ENCODE peak calls at places on chromosome 15, in six cellular contexts. One of them, this sample, is unnamed.

GRCh38 chr15:61138151-61138550 is 91.0 kb downstream of the RORA start:
- DNase-seq in IMR-90: peak; percentile 36
- DNase-seq in heart left ventricle: no peak
- DNase-seq in tibial nerve: no peak
- DNase-seq in ovary: no peak
- DNase-seq in A549: no peak
- DNase-seq in this sample: no peak

GRCh38 chr15:60390931-60391501 is 6.8 kb downstream of the ANXA2 start:
- DNase-seq in ovary: peak; percentile 38
- DNase-seq in tibial nerve: no peak
- DNase-seq in A549: no peak
- DNase-seq in heart left ventricle: peak; percentile 44
- DNase-seq in IMR-90: peak; percentile 83
- DNase-seq in this sample: no peak

GRCh38 chr15:75739791-75740190 is 27.1 kb upstream of the CSPG4 start:
- DNase-seq in ovary: no peak
- DNase-seq in IMR-90: no peak
- DNase-seq in heart left ventricle: peak; percentile 26
- DNase-seq in tibial nerve: no peak
- DNase-seq in A549: no peak
- DNase-seq in this sample: peak; percentile 13

GRCh38 chr15:78034495-78035191 is 42.9 kb downstream of the TBC1D2B start:
- DNase-seq in IMR-90: peak; percentile 38
- DNase-seq in A549: no peak
- DNase-seq in ovary: no peak
- DNase-seq in tibial nerve: no peak
- DNase-seq in heart left ventricle: no peak
- DNase-seq in this sample: no peak

GRCh38 chr15:83446904-83447708 is at the start of gene SH3GL3:
- DNase-seq in tibial nerve: peak; percentile 61
- DNase-seq in ovary: peak; percentile 49
- DNase-seq in IMR-90: peak; percentile 55
- DNase-seq in A549: peak; percentile 63
- DNase-seq in heart left ventricle: peak; percentile 86
- DNase-seq in this sample: peak; percentile 69

GRCh38 chr15:96341465-96342142 is 11.1 kb downstream of the NR2F2 start:
- DNase-seq in heart left ventricle: no peak
- DNase-seq in tibial nerve: no peak
- DNase-seq in ovary: peak; percentile 30
- DNase-seq in IMR-90: no peak
- DNase-seq in A549: no peak
- DNase-seq in this sample: peak; percentile 40

GRCh38 chr15:85030301-85031049 is 48.8 kb downstream of the PDE8A start:
- DNase-seq in IMR-90: peak; percentile 38
- DNase-seq in heart left ventricle: no peak
- DNase-seq in ovary: no peak
- DNase-seq in tibial nerve: no peak
- DNase-seq in A549: no peak
- DNase-seq in this sample: no peak

GRCh38 chr15:23516866-23517265 is 48.6 kb upstream of the MKRN3 start:
- DNase-seq in IMR-90: no peak
- DNase-seq in ovary: no peak
- DNase-seq in tibial nerve: no peak
- DNase-seq in heart left ventricle: no peak
- DNase-seq in A549: no peak
- DNase-seq in this sample: no peak

GRCh38 chr15:51982770-51983103 is 11.2 kb upstream of the LEO1 start:
- DNase-seq in ovary: no peak
- DNase-seq in A549: no peak
- DNase-seq in IMR-90: no peak
- DNase-seq in heart left ventricle: no peak
- DNase-seq in tibial nerve: no peak
- DNase-seq in this sample: no peak

GRCh38 chr15:44796508-44796907 is 60.2 kb downstream of the TRIM69 start:
- DNase-seq in A549: no peak
- DNase-seq in IMR-90: no peak
- DNase-seq in ovary: no peak
- DNase-seq in heart left ventricle: no peak
- DNase-seq in tibial nerve: no peak
- DNase-seq in this sample: no peak

GRCh38 chr15:67563961-67564570 is 21.6 kb downstream of the MAP2K5 start:
- DNase-seq in ovary: no peak
- DNase-seq in IMR-90: no peak
- DNase-seq in A549: no peak
- DNase-seq in tibial nerve: no peak
- DNase-seq in heart left ventricle: no peak
- DNase-seq in this sample: no peak

GRCh38 chr15:75725021-75725718 is 12.5 kb upstream of the CSPG4 start:
- DNase-seq in ovary: no peak
- DNase-seq in heart left ventricle: no peak
- DNase-seq in A549: no peak
- DNase-seq in IMR-90: no peak
- DNase-seq in tibial nerve: no peak
- DNase-seq in this sample: peak; percentile 44

GRCh38 chr15:55320963-55321362 is 1.9 kb downstream of the PIGB start:
- DNase-seq in tibial nerve: no peak
- DNase-seq in heart left ventricle: no peak
- DNase-seq in A549: no peak
- DNase-seq in ovary: no peak
- DNase-seq in IMR-90: no peak
- DNase-seq in this sample: no peak

GRCh38 chr15:59492389-59493377 is 54.7 kb downstream of the FAM81A start:
- DNase-seq in ovary: peak; percentile 42
- DNase-seq in heart left ventricle: peak; percentile 66
- DNase-seq in IMR-90: peak; percentile 70
- DNase-seq in A549: peak; percentile 61
- DNase-seq in tibial nerve: peak; percentile 63
- DNase-seq in this sample: no peak

GRCh38 chr15:31366169-31366734 is 39.6 kb downstream of the KLF13 start:
- DNase-seq in heart left ventricle: peak; percentile 67
- DNase-seq in tibial nerve: peak; percentile 54
- DNase-seq in ovary: peak; percentile 36
- DNase-seq in A549: no peak
- DNase-seq in IMR-90: no peak
- DNase-seq in this sample: no peak

GRCh38 chr15:58469432-58470353 is 37.9 kb downstream of the LIPC start:
- DNase-seq in tibial nerve: no peak
- DNase-seq in A549: peak; percentile 69
- DNase-seq in heart left ventricle: peak; percentile 41
- DNase-seq in IMR-90: peak; percentile 97
- DNase-seq in ovary: peak; percentile 21
- DNase-seq in this sample: no peak

GRCh38 chr15:90931737-90932659 is at the start of gene HDDC3:
- DNase-seq in heart left ventricle: peak; percentile 94
- DNase-seq in tibial nerve: peak; percentile 85
- DNase-seq in ovary: peak; percentile 85
- DNase-seq in A549: peak; percentile 98
- DNase-seq in IMR-90: peak; percentile 76
- DNase-seq in this sample: peak; percentile 93
- TF ChIP-seq POLR2A in heart left ventricle: peak; percentile 28
- TF ChIP-seq POLR2A in tibial nerve: peak; percentile 43
- TF ChIP-seq POLR2A in ovary: peak; percentile 38
- TF ChIP-seq POLR2A in A549: peak; percentile 73
- TF ChIP-seq POLR2A in IMR-90: no peak
- TF ChIP-seq POLR2A in this sample: peak; percentile 73

GRCh38 chr15:38669160-38669505 is 104.5 kb upstream of the RASGRP1 start:
- DNase-seq in A549: no peak
- DNase-seq in IMR-90: no peak
- DNase-seq in tibial nerve: no peak
- DNase-seq in ovary: no peak
- DNase-seq in heart left ventricle: no peak
- DNase-seq in this sample: no peak

GRCh38 chr15:38667875-38668274 is 103.3 kb upstream of the RASGRP1 start:
- DNase-seq in ovary: no peak
- DNase-seq in heart left ventricle: no peak
- DNase-seq in A549: no peak
- DNase-seq in tibial nerve: no peak
- DNase-seq in IMR-90: no peak
- DNase-seq in this sample: no peak

GRCh38 chr15:38668433-38669159 is 104.0 kb upstream of the RASGRP1 start:
- DNase-seq in heart left ventricle: no peak
- DNase-seq in IMR-90: no peak
- DNase-seq in ovary: no peak
- DNase-seq in tibial nerve: no peak
- DNase-seq in A549: no peak
- DNase-seq in this sample: no peak

GRCh38 chr15:38665586-38665985 is 101.0 kb upstream of the RASGRP1 start:
- DNase-seq in heart left ventricle: no peak
- DNase-seq in IMR-90: no peak
- DNase-seq in ovary: no peak
- DNase-seq in tibial nerve: no peak
- DNase-seq in A549: no peak
- DNase-seq in this sample: no peak

GRCh38 chr15:38666865-38667264 is 102.3 kb upstream of the RASGRP1 start:
- DNase-seq in IMR-90: no peak
- DNase-seq in tibial nerve: no peak
- DNase-seq in heart left ventricle: no peak
- DNase-seq in A549: no peak
- DNase-seq in ovary: no peak
- DNase-seq in this sample: no peak
- H3K4me1 ChIP-seq in IMR-90: no peaks in the 10 kb centered on the region
- H3K4me1 ChIP-seq in tibial nerve: no peaks in the 10 kb centered on the region
- H3K4me1 ChIP-seq in heart left ventricle: no peaks in the 10 kb centered on the region
- H3K4me1 ChIP-seq in A549: no peaks in the 10 kb centered on the region
- H3K4me1 ChIP-seq in ovary: no peaks in the 10 kb centered on the region
- H3K4me1 ChIP-seq in this sample: no peaks in the 10 kb centered on the region

DNA sequence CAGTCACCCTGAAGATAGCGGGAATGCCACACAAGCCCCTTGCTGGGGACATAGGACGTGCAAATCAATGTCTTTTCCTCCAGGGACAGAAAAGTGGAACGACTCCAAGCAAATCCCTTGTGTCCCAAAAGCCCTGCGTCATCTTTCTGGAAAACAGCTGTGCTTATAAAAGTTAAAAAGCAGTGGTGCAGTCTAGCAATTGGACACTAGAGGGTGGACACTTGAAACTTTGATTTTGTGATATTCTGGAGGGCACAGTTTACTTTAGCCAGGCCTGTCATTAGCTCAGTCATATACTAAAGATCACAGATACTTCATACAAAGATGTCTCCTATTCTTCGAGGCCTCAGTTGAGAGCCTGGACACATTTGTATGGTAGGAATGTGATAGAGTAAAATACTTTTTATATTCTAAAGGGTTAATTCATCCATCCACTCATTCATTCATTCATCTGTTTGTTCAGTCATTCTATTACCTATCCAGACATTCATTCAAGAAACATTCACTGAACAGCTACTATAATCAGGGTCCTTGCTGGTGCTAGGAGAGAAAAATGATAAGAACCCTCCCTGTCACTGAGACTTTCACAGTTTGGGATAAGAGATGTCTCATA is 63.8 kb upstream of the ANKRD34C start:
- DNase-seq in tibial nerve: no peak
- DNase-seq in heart left ventricle: no peak
- DNase-seq in ovary: no peak
- DNase-seq in IMR-90: peak; percentile 17
- DNase-seq in A549: peak; percentile 40
- DNase-seq in this sample: no peak
- TF ChIP-seq CTCF in tibial nerve: no peak
- TF ChIP-seq CTCF in heart left ventricle: peak; percentile 51
- TF ChIP-seq CTCF in ovary: no peak
- TF ChIP-seq CTCF in IMR-90: peak; percentile 36
- TF ChIP-seq CTCF in A549: no peak
- TF ChIP-seq CTCF in this sample: no peak

GRCh38 chr15:73991260-73991659 is 835 bp downstream of the STOML1 start:
- DNase-seq in heart left ventricle: peak; percentile 94
- DNase-seq in ovary: peak; percentile 66
- DNase-seq in A549: no peak
- DNase-seq in tibial nerve: peak; percentile 57
- DNase-seq in IMR-90: no peak
- DNase-seq in this sample: peak; percentile 52
- TF ChIP-seq POLR2A in heart left ventricle: no peak
- TF ChIP-seq POLR2A in ovary: no peak
- TF ChIP-seq POLR2A in A549: no peak
- TF ChIP-seq POLR2A in tibial nerve: no peak
- TF ChIP-seq POLR2A in IMR-90: no peak
- TF ChIP-seq POLR2A in this sample: no peak

DNA sequence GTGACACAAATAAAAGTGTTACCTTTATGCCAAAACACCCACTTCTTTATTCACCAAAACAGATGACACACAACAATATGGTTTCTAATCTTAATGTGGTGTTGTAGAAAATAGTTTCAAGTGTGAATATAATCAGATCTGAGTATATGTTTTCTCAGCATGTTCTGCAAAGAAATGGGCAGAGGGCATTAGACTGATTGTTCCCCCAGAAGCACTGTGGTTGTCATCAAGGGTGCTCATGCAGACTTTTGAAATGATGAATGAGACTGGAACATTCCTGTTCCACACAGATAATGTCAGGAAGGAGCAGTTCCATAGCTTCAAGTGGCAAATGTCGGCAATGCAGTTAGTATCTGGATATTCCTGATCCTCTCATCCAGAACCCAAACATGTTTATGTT is 37.5 kb downstream of the GPR176 start:
- DNase-seq in A549: no peak
- DNase-seq in heart left ventricle: no peak
- DNase-seq in tibial nerve: no peak
- DNase-seq in IMR-90: no peak
- DNase-seq in ovary: no peak
- DNase-seq in this sample: no peak
- H3K4me1 ChIP-seq in A549: peaks cover 4% of the 10 kb centered on the region
- H3K4me1 ChIP-seq in heart left ventricle: no peaks in the 10 kb centered on the region
- H3K4me1 ChIP-seq in tibial nerve: no peaks in the 10 kb centered on the region
- H3K4me1 ChIP-seq in IMR-90: peaks cover 25% of the 10 kb centered on the region
- H3K4me1 ChIP-seq in ovary: no peaks in the 10 kb centered on the region
- H3K4me1 ChIP-seq in this sample: peaks cover 15% of the 10 kb centered on the region

GRCh38 chr15:80660114-80660513 is 35.0 kb upstream of the ABHD17C start:
- DNase-seq in tibial nerve: no peak
- DNase-seq in heart left ventricle: no peak
- DNase-seq in A549: peak; percentile 55
- DNase-seq in IMR-90: peak; percentile 41
- DNase-seq in ovary: no peak
- DNase-seq in this sample: no peak
- TF ChIP-seq CTCF in tibial nerve: no peak
- TF ChIP-seq CTCF in heart left ventricle: peak; percentile 25
- TF ChIP-seq CTCF in A549: peak; percentile 53
- TF ChIP-seq CTCF in IMR-90: peak; percentile 40
- TF ChIP-seq CTCF in ovary: no peak
- TF ChIP-seq CTCF in this sample: peak; percentile 41

GRCh38 chr15:63059573-63060216 is 17.1 kb downstream of the TPM1 start:
- DNase-seq in IMR-90: no peak
- DNase-seq in ovary: no peak
- DNase-seq in heart left ventricle: no peak
- DNase-seq in A549: no peak
- DNase-seq in tibial nerve: no peak
- DNase-seq in this sample: no peak

GRCh38 chr15:63056843-63057242 is 14.3 kb downstream of the TPM1 start:
- DNase-seq in heart left ventricle: peak; percentile 66
- DNase-seq in tibial nerve: no peak
- DNase-seq in A549: no peak
- DNase-seq in IMR-90: peak; percentile 85
- DNase-seq in ovary: peak; percentile 84
- DNase-seq in this sample: no peak

GRCh38 chr15:63060699-63061098 is 18.2 kb downstream of the TPM1 start:
- DNase-seq in tibial nerve: no peak
- DNase-seq in IMR-90: no peak
- DNase-seq in A549: no peak
- DNase-seq in ovary: no peak
- DNase-seq in heart left ventricle: peak; percentile 55
- DNase-seq in this sample: no peak

GRCh38 chr15:63057454-63058335 is 15.1 kb downstream of the TPM1 start:
- DNase-seq in IMR-90: peak; percentile 60
- DNase-seq in A549: no peak
- DNase-seq in ovary: no peak
- DNase-seq in tibial nerve: no peak
- DNase-seq in heart left ventricle: no peak
- DNase-seq in this sample: no peak

GRCh38 chr15:63059075-63059474 is 16.5 kb downstream of the TPM1 start:
- DNase-seq in IMR-90: no peak
- DNase-seq in tibial nerve: no peak
- DNase-seq in A549: no peak
- DNase-seq in ovary: no peak
- DNase-seq in heart left ventricle: no peak
- DNase-seq in this sample: no peak
- TF ChIP-seq POLR2A in IMR-90: no peak
- TF ChIP-seq POLR2A in tibial nerve: no peak
- TF ChIP-seq POLR2A in A549: no peak
- TF ChIP-seq POLR2A in ovary: no peak
- TF ChIP-seq POLR2A in heart left ventricle: no peak
- TF ChIP-seq POLR2A in this sample: no peak

This sample was measured in right lobe of liver.